ENCODE peak calls at places on chromosomes 7 and 10, in four cellular contexts. D, X, F and A are unnamed samples.

GRCh38 chr7:23347007-23347681 is 48.0 kb downstream of the MALSU1 start:
- DNase-seq in D (peak; percentile 37), X (no peak), F (no peak), A (no peak)

GRCh38 chr10:117429644-117430043 is 54.4 kb upstream of the PDZD8 start:
- DNase-seq in D (no peak), X (no peak), F (no peak), A (no peak)

GRCh38 chr7:127940365-127941160 is 90.7 kb downstream of the LRRC4 start:
- DNase-seq in D (no peak), X (no peak), F (no peak), A (no peak)

GRCh38 chr10:90859321-90859751 is 1.5 kb upstream of the HTR7 start:
- DNase-seq in D (peak; percentile 46), X (no peak), F (no peak), A (no peak)

GRCh38 chr10:71773221-71773971 is at the start of gene VSIR:
- DNase-seq in D (peak; percentile 83), X (peak; percentile 83), F (no peak), A (peak; percentile 51)

GRCh38 chr10:73997806-73998622 is at the start of gene VCL:
- DNase-seq in D (peak; percentile 99), X (peak; percentile 99), F (peak; percentile 96), A (peak; percentile 64)

GRCh38 chr10:124436191-124436638 is 13.6 kb downstream of the NKX1-2 start:
- DNase-seq in D (no peak), X (no peak), F (no peak), A (peak; percentile 47)

GRCh38 chr10:27723436-27723835 is 22.2 kb downstream of the MKX start:
- DNase-seq in D (no peak), X (no peak), F (no peak), A (no peak)

GRCh38 chr7:46534593-46535271 is 613.7 kb upstream of the IGFBP3 start:
- DNase-seq in D (peak; percentile 78), X (peak; percentile 20), F (peak; percentile 31), A (no peak)

GRCh38 chr7:117164578-117164977 is 158.3 kb downstream of the WNT2 start:
- DNase-seq in D (no peak), X (no peak), F (no peak), A (no peak)

GRCh38 chr7:157204134-157204533 is 65.4 kb downstream of the UBE3C start:
- DNase-seq in D (no peak), X (no peak), F (no peak), A (no peak)

GRCh38 chr10:91653214-91653875 is 20.5 kb upstream of the PPP1R3C start:
- DNase-seq in D (peak; percentile 13), X (no peak), F (no peak), A (no peak)

GRCh38 chr7:10918093-10918590 is 55.5 kb upstream of the PHF14 start:
- DNase-seq in D (no peak), X (no peak), F (no peak), A (no peak)

GRCh38 chr10:89301721-89302445 is at the start of gene IFIT2:
- DNase-seq in D (peak; percentile 87), X (no peak), F (no peak), A (peak; percentile 66)

GRCh38 chr7:55509322-55509721 is 63.0 kb downstream of the VOPP1 start:
- DNase-seq in D (peak; percentile 33), X (no peak), F (no peak), A (no peak)

GRCh38 chr7:53358301-53358700 is 322.9 kb downstream of the POM121L12 start:
- DNase-seq in D (no peak), X (peak; percentile 15), F (peak; percentile 5), A (no peak)

GRCh38 chr10:72682626-72683025 is 9.3 kb upstream of the MCU start:
- DNase-seq in D (no peak), X (no peak), F (no peak), A (no peak)

GRCh38 chr10:109838592-109839244 is 84.6 kb downstream of the XPNPEP1 start:
- DNase-seq in D (no peak), X (peak; percentile 19), F (no peak), A (no peak)

GRCh38 chr10:57786850-57787750 is 480.6 kb downstream of the IPMK start:
- DNase-seq in D (no peak), X (peak; percentile 13), F (peak; percentile 29), A (no peak)

GRCh38 chr10:102813734-102814455 is 23.3 kb downstream of the CYP17A1 start:
- DNase-seq in D (no peak), X (no peak), F (no peak), A (no peak)

GRCh38 chr7:207418-208127 is 15.2 kb downstream of the FAM20C start:
- DNase-seq in D (no peak), X (peak; percentile 48), F (no peak), A (no peak)

GRCh38 chr10:23351914-23352313 is 7.3 kb upstream of the C10orf67 start:
- DNase-seq in D (no peak), X (no peak), F (no peak), A (no peak)

GRCh38 chr10:61000769-61001730 is 57.1 kb upstream of the RHOBTB1 start:
- DNase-seq in D (peak; percentile 24), X (peak; percentile 66), F (no peak), A (no peak)

GRCh38 chr7:126700807-126701604 is 551.7 kb downstream of the GRM8 start:
- DNase-seq in D (peak; percentile 98), X (peak; percentile 48), F (peak; percentile 43), A (peak; percentile 98)

GRCh38 chr10:113958631-113959382 is 84.9 kb upstream of the ADRB1 start:
- DNase-seq in D (peak; percentile 14), X (no peak), F (no peak), A (no peak)

GRCh38 chr10:96719205-96719604 is 1.1 kb downstream of the PIK3AP1 start:
- DNase-seq in D (no peak), X (no peak), F (no peak), A (no peak)

GRCh38 chr7:96699219-96699871 is 10.3 kb downstream of the SEM1 start:
- DNase-seq in D (no peak), X (no peak), F (no peak), A (no peak)

GRCh38 chr7:150388709-150389531 is 9.8 kb downstream of the ZNF775 start:
- DNase-seq in D (no peak), X (no peak), F (no peak), A (no peak)

GRCh38 chr10:72834183-72834825 is 59.2 kb upstream of the OIT3 start:
- DNase-seq in D (peak; percentile 80), X (peak; percentile 19), F (peak; percentile 1), A (peak; percentile 28)

GRCh38 chr10:62996925-62997324 is 136.2 kb upstream of the NRBF2 start:
- DNase-seq in D (no peak), X (no peak), F (no peak), A (no peak)

GRCh38 chr10:120987359-120987758 is 136.2 kb downstream of the WDR11 start:
- DNase-seq in D (no peak), X (no peak), F (no peak), A (no peak)

GRCh38 chr10:7409732-7410168 is 1.1 kb downstream of the SFMBT2 start:
- DNase-seq in D (no peak), X (no peak), F (no peak), A (no peak)

GRCh38 chr10:132097609-132098377 is 32.0 kb downstream of the JAKMIP3 start:
- DNase-seq in D (no peak), X (no peak), F (no peak), A (no peak)

GRCh38 chr10:132096223-132096622 is 30.5 kb downstream of the JAKMIP3 start:
- DNase-seq in D (no peak), X (no peak), F (no peak), A (no peak)

GRCh38 chr10:132095403-132096113 is 29.8 kb downstream of the JAKMIP3 start:
- DNase-seq in D (no peak), X (no peak), F (no peak), A (no peak)

GRCh38 chr10:132098539-132099421 is 33.0 kb downstream of the JAKMIP3 start:
- DNase-seq in D (no peak), X (no peak), F (no peak), A (no peak)

DNA sequence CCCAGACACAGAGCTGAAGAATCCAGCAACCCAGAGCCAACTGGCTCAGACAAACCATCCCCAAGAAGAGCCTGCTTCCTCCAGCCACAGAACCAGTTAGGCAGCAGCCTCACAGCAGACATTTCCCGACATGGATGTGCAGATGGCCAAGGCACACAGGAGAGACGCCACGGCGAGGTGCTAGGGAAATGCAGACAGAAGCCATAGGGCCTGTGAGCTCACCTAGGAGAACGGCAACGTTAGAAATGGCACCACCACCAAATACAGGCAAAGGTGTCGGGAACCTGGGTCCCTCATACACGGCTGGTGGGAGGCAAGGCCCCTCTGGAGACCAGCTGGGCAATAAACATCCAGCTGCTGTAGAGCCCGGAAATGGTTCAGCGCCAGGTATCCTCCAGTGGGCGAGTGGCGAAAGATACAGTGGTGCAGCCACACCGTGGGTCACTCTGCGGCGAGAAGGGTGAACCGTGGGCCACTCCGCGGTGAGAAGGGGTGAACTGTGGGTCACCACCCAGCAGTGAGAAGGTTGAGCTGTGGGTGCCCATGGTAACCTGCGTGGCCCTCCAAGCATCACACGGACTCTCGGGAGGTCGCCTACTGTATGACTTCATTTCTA is 31.2 kb downstream of the JAKMIP3 start:
- DNase-seq in D (no peak), X (no peak), F (no peak), A (no peak)
- TF ChIP-seq MAX in D (no peak), X (no peak), F (no peak), A (no peak)

DNA sequence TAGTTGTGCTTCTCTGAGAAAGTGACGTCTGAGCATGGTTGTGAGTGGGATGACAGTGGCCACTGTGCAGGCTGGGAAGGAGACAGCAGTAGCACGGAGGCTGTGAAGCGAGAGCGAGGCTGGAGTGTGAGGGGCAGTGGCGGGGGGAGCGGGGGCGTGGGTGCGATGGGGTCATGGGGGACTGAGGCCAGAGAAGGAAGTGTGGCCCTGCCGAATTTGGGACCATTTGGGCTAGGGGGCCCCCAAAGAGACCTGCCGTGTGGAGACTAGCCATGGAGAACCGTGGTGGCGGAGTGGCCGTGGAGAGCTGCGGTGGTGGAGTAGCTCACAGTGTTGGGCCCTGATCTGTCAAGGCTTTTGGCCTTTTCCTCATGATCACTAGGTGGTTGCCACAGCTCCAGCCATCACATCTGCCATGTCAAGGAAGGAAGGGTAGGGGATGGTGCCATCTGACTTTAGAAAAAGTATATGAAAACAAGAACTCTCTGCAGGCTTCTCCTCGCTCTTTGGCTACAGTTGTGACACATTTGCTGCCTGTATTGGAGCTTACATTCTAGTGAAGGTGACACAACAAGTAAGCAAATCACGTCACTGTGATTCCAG is 61.4 kb downstream of the MGMT start:
- DNase-seq in D (no peak), X (no peak), F (no peak), A (no peak)
- TF ChIP-seq MAX in D (no peak), X (no peak), F (no peak), A (no peak)

DNA sequence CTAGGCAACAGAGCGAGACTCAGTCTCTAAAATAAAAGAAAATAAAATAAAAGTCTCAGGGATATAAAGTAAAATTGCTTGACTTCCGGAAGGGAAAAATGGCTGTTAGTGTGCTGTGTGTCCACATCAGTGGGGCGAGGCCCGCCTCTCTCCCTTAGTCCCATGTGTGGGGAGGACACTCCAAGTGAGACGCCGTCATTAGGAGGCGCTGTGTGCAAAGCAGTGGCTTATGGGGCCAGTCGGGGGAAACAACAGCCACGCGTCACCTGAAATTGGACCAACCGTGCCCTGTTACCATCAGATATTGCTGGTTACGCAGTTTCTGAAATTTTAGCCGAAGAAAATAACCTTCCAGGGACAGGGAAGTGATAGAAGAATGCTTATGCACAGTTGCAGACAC is 15.8 kb downstream of the SFXN4 start:
- DNase-seq in D (no peak), X (peak; percentile 63), F (no peak), A (no peak)
- TF ChIP-seq MAX in D (no peak), X (no peak), F (peak; percentile 23), A (no peak)

DNA sequence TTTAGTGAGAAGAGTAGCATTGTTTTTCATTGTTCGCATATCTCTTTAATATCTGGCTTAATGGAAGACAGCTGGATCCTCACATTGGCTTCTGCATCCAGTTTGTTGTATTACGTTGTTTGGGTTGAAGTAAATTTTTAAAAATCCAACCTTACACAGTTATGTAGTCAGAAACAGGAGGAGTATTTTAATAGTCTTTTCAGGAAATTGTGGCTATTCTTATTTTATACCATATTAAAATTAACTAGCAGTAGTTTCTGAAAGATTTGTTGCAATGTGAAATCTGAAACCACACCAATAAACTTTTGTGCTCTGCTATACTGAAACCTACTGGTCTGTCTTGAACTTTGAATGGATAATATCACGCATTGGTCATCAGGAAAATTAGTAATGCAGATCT is 27.9 kb downstream of the MYPN start:
- DNase-seq in D (no peak), X (no peak), F (no peak), A (no peak)
- TF ChIP-seq MAX in D (no peak), X (no peak), F (no peak), A (no peak)